ENCODE peak calls at places on chromosomes 13 and 19, in eight cellular contexts. P is hepatocyte, Z is mesenchymal stem cell, K is astrocyte, C is mammary epithelial cell, X is IMR-90, O is fibroblast of lung, U is neuronal stem cell. S is an unnamed sample.

GRCh38 chr13:77751513-77752456 is 54.3 kb downstream of the SLAIN1 start:
- DNase-seq in P (peak; percentile 65), Z (peak; percentile 56), K (peak; percentile 22), C (peak; percentile 21), X (peak; percentile 37), O (peak; percentile 58), U (peak; percentile 42), S (peak; percentile 76)

GRCh38 chr19:20357921-20358320 is 190.9 kb downstream of the ZNF486 start:
- DNase-seq in P (no peak), Z (no peak), K (no peak), C (no peak), X (no peak), O (no peak), U (no peak), S (no peak)

GRCh38 chr19:35592226-35592625 is 6.3 kb downstream of the PMIS2 start:
- DNase-seq in P (peak; percentile 64), Z (peak; percentile 24), K (peak; percentile 9), C (peak; percentile 24), X (peak; percentile 37), O (peak; percentile 62), U (peak; percentile 17), S (peak; percentile 25)

GRCh38 chr19:42092350-42092749 is 16.4 kb downstream of the ZNF574 start:
- DNase-seq in P (no peak), Z (no peak), K (no peak), C (peak; percentile 41), X (no peak), O (no peak), U (no peak), S (peak; percentile 92)

GRCh38 chr19:35585844-35586243 is at the start of gene PMIS2:
- DNase-seq in P (no peak), Z (no peak), K (no peak), C (no peak), X (no peak), O (no peak), U (no peak), S (no peak)

GRCh38 chr19:3768015-3768747 is 3.8 kb downstream of the RAX2 start:
- DNase-seq in P (no peak), Z (no peak), K (no peak), C (no peak), X (no peak), O (no peak), U (no peak), S (no peak)

GRCh38 chr19:52923782-52924593 is 760 bp upstream of the ZNF888 start:
- DNase-seq in P (peak; percentile 67), Z (peak; percentile 28), K (no peak), C (peak; percentile 41), X (no peak), O (peak; percentile 45), U (no peak), S (peak; percentile 6)

GRCh38 chr19:37551123-37551993 is 43.2 kb downstream of the ZNF571 start:
- DNase-seq in P (no peak), Z (no peak), K (peak; percentile 54), C (peak; percentile 67), X (peak; percentile 44), O (peak; percentile 81), U (no peak), S (peak; percentile 57)

DNA sequence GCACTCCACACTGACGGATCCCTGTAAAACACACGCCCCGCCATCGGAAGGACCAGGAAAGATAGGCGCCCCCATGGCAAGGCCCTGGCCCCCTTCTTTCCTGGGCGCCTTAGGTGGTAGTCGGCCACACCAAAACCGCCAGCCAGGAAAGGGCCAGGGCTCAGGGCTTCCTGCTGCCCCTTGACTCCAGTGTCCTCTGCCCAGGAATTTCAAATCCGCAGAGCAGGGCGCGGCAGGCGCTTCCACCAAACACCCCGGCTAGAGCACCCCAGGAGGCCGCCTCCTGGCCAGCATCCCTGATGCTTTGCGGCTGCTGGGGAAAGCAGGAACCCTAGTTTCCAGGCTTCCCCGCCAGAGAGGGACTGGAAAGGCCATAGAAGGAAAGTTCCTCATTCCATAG is 57.5 kb downstream of the ZNF726 start:
- DNase-seq in P (no peak), Z (no peak), K (no peak), C (no peak), X (no peak), O (no peak), U (no peak), S (no peak)
- H3K9me3 ChIP-seq in P (no peaks in the 10 kb centered on the region), Z (peaks cover 18% of the 10 kb centered on the region), K (peaks cover 3% of the 10 kb centered on the region), C (peaks cover 15% of the 10 kb centered on the region), X (peaks cover 5% of the 10 kb centered on the region), O (no peaks in the 10 kb centered on the region), U (no peaks in the 10 kb centered on the region), S (no peaks in the 10 kb centered on the region)

GRCh38 chr13:62524061-62524460 is 1108.4 kb upstream of the PCDH20 start:
- DNase-seq in P (no peak), Z (no peak), K (no peak), C (no peak), X (no peak), O (no peak), U (no peak), S (no peak)
- H2AFZ ChIP-seq in P (no peak overlapping the region), Z (no peak overlapping the region), K (no peak overlapping the region), C (no peak overlapping the region), X (no peak overlapping the region), O (no peak overlapping the region), U (peak overlapping the region; percentile 58), S (no peak overlapping the region)

GRCh38 chr19:50378169-50378862 is 2.1 kb downstream of the NR1H2 start:
- DNase-seq in P (no peak), Z (no peak), K (no peak), C (no peak), X (no peak), O (no peak), U (no peak), S (no peak)

GRCh38 chr19:50379602-50380001 is 3.3 kb downstream of the NR1H2 start:
- DNase-seq in P (no peak), Z (no peak), K (no peak), C (no peak), X (no peak), O (no peak), U (no peak), S (no peak)

GRCh38 chr19:50380767-50381166 is 3.4 kb upstream of the POLD1 start:
- DNase-seq in P (no peak), Z (no peak), K (no peak), C (no peak), X (no peak), O (no peak), U (no peak), S (no peak)

GRCh38 chr19:50378863-50379236 is 2.6 kb downstream of the NR1H2 start:
- DNase-seq in P (no peak), Z (no peak), K (no peak), C (no peak), X (no peak), O (no peak), U (no peak), S (no peak)

DNA sequence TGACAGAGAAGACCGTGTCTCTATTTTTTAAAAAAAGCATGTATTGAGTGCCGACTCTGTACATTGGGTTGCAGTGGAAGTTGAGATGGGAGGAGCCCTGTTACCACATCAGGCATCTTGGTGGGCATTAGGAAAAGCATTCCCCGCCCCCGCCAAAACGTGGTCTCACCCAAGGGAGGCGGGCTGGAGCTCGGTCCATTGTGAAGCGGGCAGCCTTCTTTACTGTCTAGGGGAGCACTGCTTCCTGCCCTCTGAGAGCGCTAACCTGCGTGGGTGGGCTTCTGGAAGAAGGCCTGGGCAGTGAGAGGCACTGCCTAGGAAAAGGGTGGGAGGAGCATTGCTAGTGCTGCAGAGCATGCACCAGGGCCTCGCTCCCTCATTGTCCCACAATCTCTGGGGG is 3.9 kb downstream of the NR1H2 start:
- DNase-seq in P (no peak), Z (no peak), K (no peak), C (no peak), X (peak; percentile 27), O (no peak), U (no peak), S (no peak)
- H3K9me3 ChIP-seq in P (no peaks in the 10 kb centered on the region), Z (no peaks in the 10 kb centered on the region), K (no peaks in the 10 kb centered on the region), C (no peaks in the 10 kb centered on the region), X (no peaks in the 10 kb centered on the region), O (no peaks in the 10 kb centered on the region), U (no peaks in the 10 kb centered on the region), S (no peaks in the 10 kb centered on the region)

DNA sequence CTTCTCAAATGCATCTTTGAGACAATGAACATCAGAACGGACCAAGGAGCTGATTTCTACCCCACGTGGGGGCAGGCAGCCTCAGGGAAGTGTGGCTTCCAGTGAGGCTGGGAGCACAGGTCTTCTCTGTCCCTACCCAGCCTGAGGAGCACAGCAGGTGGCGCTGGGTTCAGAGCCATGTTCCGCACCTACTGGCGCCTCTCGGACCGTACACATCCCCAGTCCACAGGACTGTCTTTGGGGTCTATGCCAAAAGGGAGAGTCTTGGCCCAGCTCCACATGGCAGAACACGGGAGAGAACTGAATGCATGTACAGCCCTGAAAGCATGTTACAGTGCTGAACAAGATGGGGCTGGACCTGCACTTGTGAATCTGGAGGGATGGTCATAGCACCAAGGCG is 22.6 kb downstream of the SUGP1 start:
- DNase-seq in P (no peak), Z (no peak), K (no peak), C (no peak), X (no peak), O (no peak), U (no peak), S (no peak)
- H2AFZ ChIP-seq in P (no peak overlapping the region), Z (no peak overlapping the region), K (no peak overlapping the region), C (no peak overlapping the region), X (no peak overlapping the region), O (no peak overlapping the region), U (no peak overlapping the region), S (no peak overlapping the region)

GRCh38 chr19:6890421-6890913 is 3.1 kb downstream of the ADGRE1 start:
- DNase-seq in P (no peak), Z (no peak), K (no peak), C (no peak), X (no peak), O (no peak), U (no peak), S (no peak)
- H3K9me3 ChIP-seq in P (no peaks in the 10 kb centered on the region), Z (peaks cover 10% of the 10 kb centered on the region), K (peaks cover 7% of the 10 kb centered on the region), C (peaks cover 9% of the 10 kb centered on the region), X (peaks cover 23% of the 10 kb centered on the region), O (no peaks in the 10 kb centered on the region), U (no peaks in the 10 kb centered on the region), S (no peaks in the 10 kb centered on the region)

GRCh38 chr19:7672522-7672921 is 3.7 kb downstream of the RETN start:
- DNase-seq in P (no peak), Z (no peak), K (no peak), C (no peak), X (no peak), O (no peak), U (no peak), S (no peak)

GRCh38 chr19:7670790-7671189 is 1.9 kb downstream of the RETN start:
- DNase-seq in P (no peak), Z (no peak), K (no peak), C (no peak), X (no peak), O (no peak), U (no peak), S (no peak)

GRCh38 chr19:7668842-7669241 is at the start of gene RETN:
- DNase-seq in P (no peak), Z (no peak), K (no peak), C (no peak), X (no peak), O (no peak), U (no peak), S (no peak)

GRCh38 chr19:7670150-7670784 is 1.4 kb downstream of the RETN start:
- DNase-seq in P (peak; percentile 50), Z (no peak), K (no peak), C (no peak), X (no peak), O (no peak), U (no peak), S (no peak)

GRCh38 chr19:7669641-7670040 is 792 bp downstream of the RETN start:
- DNase-seq in P (no peak), Z (no peak), K (no peak), C (no peak), X (no peak), O (no peak), U (no peak), S (no peak)
- H2AFZ ChIP-seq in P (no peak overlapping the region), Z (no peak overlapping the region), K (no peak overlapping the region), C (no peak overlapping the region), X (no peak overlapping the region), O (no peak overlapping the region), U (no peak overlapping the region), S (no peak overlapping the region)

GRCh38 chr19:27773318-27774094 is 1439.4 kb downstream of the UQCRFS1 start:
- DNase-seq in P (no peak), Z (no peak), K (no peak), C (no peak), X (no peak), O (no peak), U (no peak), S (no peak)
- H3K9me3 ChIP-seq in P (peaks cover 6% of the 10 kb centered on the region), Z (peaks cover 9% of the 10 kb centered on the region), K (peaks cover 18% of the 10 kb centered on the region), C (peaks cover 11% of the 10 kb centered on the region), X (peaks cover 31% of the 10 kb centered on the region), O (no peaks in the 10 kb centered on the region), U (peaks cover 20% of the 10 kb centered on the region), S (peaks cover 8% of the 10 kb centered on the region)

S was measured in endothelial cell of umbilical vein.